ENCODE peak calls at places on chromosomes 12 and 14, in four cellular contexts. One of them, this sample, is unnamed.

GRCh38 chr12:8816448-8816847 is 6.0 kb upstream of the A2ML1 start:
- DNase-seq in HepG2: no peak
- DNase-seq in IMR-90: no peak
- DNase-seq in A549: no peak
- DNase-seq in this sample: no peak

GRCh38 chr12:1532367-1532752 is 62.0 kb downstream of the FBXL14 start:
- DNase-seq in HepG2: no peak
- DNase-seq in IMR-90: no peak
- DNase-seq in A549: no peak
- DNase-seq in this sample: no peak

GRCh38 chr12:91327889-91328288 is 145.3 kb upstream of the DCN start:
- DNase-seq in HepG2: no peak
- DNase-seq in IMR-90: peak; percentile 15
- DNase-seq in A549: no peak
- DNase-seq in this sample: no peak

GRCh38 chr12:49198431-49199155 is 9.7 kb upstream of the TUBA1A start:
- DNase-seq in HepG2: no peak
- DNase-seq in IMR-90: peak; percentile 94
- DNase-seq in A549: no peak
- DNase-seq in this sample: peak; percentile 27

GRCh38 chr12:54277823-54278276 is 2.1 kb downstream of the CBX5 start:
- DNase-seq in HepG2: no peak
- DNase-seq in IMR-90: no peak
- DNase-seq in A549: no peak
- DNase-seq in this sample: no peak

GRCh38 chr14:76955575-76956252 is 72.8 kb downstream of the IRF2BPL start:
- DNase-seq in HepG2: peak; percentile 59
- DNase-seq in IMR-90: peak; percentile 59
- DNase-seq in A549: no peak
- DNase-seq in this sample: no peak

GRCh38 chr12:109111775-109112491 is 4.5 kb upstream of the ACACB start:
- DNase-seq in HepG2: peak; percentile 45
- DNase-seq in IMR-90: peak; percentile 49
- DNase-seq in A549: peak; percentile 72
- DNase-seq in this sample: peak; percentile 66

GRCh38 chr14:104109731-104110361 is 24.3 kb downstream of the ASPG start:
- DNase-seq in HepG2: no peak
- DNase-seq in IMR-90: no peak
- DNase-seq in A549: no peak
- DNase-seq in this sample: no peak

GRCh38 chr12:38390968-38391367 is 74.4 kb downstream of the ALG10B start:
- DNase-seq in HepG2: no peak
- DNase-seq in IMR-90: no peak
- DNase-seq in A549: no peak
- DNase-seq in this sample: no peak

GRCh38 chr12:81077686-81078441 is at the start of gene ACSS3:
- DNase-seq in HepG2: peak; percentile 67
- DNase-seq in IMR-90: no peak
- DNase-seq in A549: no peak
- DNase-seq in this sample: peak; percentile 9

GRCh38 chr14:65261946-65262345 is 150.6 kb upstream of the FUT8 start:
- DNase-seq in HepG2: no peak
- DNase-seq in IMR-90: no peak
- DNase-seq in A549: no peak
- DNase-seq in this sample: no peak

GRCh38 chr12:26135571-26135970 is 10.7 kb upstream of the BHLHE41 start:
- DNase-seq in HepG2: no peak
- DNase-seq in IMR-90: no peak
- DNase-seq in A549: no peak
- DNase-seq in this sample: no peak

GRCh38 chr12:26134540-26134939 is 9.7 kb upstream of the BHLHE41 start:
- DNase-seq in HepG2: no peak
- DNase-seq in IMR-90: no peak
- DNase-seq in A549: no peak
- DNase-seq in this sample: no peak

GRCh38 chr12:26136688-26137087 is 11.9 kb upstream of the BHLHE41 start:
- DNase-seq in HepG2: no peak
- DNase-seq in IMR-90: no peak
- DNase-seq in A549: no peak
- DNase-seq in this sample: no peak

GRCh38 chr12:26133508-26133907 is 8.7 kb upstream of the BHLHE41 start:
- DNase-seq in HepG2: no peak
- DNase-seq in IMR-90: no peak
- DNase-seq in A549: no peak
- DNase-seq in this sample: no peak

DNA sequence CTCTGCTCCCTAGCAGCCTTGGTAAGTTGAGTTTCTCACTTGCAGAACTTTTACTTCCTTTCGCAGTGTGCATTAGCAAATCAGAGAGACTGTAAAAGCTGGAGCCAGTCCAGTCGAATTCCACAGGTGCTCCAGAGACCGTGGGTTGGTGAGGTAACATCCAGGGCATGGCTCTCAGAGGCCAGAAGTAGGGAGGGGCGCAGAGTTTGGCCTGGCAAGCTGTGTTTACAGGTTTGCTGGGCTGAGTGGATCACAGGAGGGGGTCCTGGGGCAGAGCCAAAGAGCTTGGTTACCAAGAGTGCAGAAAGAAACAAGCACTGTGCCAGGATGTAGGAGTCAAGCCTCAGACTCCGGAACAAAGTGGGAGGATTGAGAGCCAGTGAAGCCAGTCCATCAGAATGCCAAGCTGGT is 10.2 kb upstream of the BHLHE41 start:
- DNase-seq in HepG2: no peak
- DNase-seq in IMR-90: no peak
- DNase-seq in A549: no peak
- DNase-seq in this sample: no peak
- TF ChIP-seq SMC3 in HepG2: no peak
- TF ChIP-seq SMC3 in IMR-90: no peak
- TF ChIP-seq SMC3 in A549: no peak
- TF ChIP-seq SMC3 in this sample: no peak

DNA sequence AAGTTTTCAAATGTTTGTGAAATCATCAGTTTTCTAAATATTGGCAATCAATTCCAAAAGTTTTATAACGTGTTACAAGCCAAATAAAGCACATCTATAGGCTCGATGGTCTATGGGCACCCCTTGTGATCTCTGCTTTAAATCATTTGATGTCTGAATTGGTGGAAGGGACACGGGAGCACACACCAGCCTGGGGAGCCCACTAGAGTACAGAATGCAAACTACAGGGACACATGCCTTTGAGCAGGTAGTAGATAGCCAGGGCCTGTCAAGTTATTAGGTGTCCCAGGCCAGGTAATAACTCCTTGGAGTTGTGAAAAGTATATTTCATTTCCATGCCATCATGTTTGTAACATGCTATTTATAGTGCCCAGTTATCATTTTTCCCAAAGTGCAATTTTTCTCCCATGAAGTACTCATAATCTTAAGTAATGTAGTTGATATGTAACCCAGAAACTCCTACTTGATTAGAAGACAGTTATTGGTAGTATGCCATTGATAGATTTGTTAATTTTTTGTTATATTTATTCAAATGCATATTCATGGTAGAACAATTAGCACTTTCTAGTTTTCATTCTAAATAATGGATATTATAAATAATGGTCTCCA is 97.0 kb upstream of the FGD4 start:
- DNase-seq in HepG2: peak; percentile 53
- DNase-seq in IMR-90: no peak
- DNase-seq in A549: no peak
- DNase-seq in this sample: peak; percentile 55
- TF ChIP-seq SMC3 in HepG2: peak; percentile 80
- TF ChIP-seq SMC3 in IMR-90: no peak
- TF ChIP-seq SMC3 in A549: no peak
- TF ChIP-seq SMC3 in this sample: peak; percentile 67

GRCh38 chr14:89600029-89600428 is 183.0 kb upstream of the FOXN3 start:
- DNase-seq in HepG2: no peak
- DNase-seq in IMR-90: no peak
- DNase-seq in A549: no peak
- DNase-seq in this sample: no peak

GRCh38 chr14:89592961-89593360 is 175.9 kb upstream of the FOXN3 start:
- DNase-seq in HepG2: no peak
- DNase-seq in IMR-90: no peak
- DNase-seq in A549: no peak
- DNase-seq in this sample: no peak

GRCh38 chr14:89600950-89601826 is 184.2 kb upstream of the FOXN3 start:
- DNase-seq in HepG2: no peak
- DNase-seq in IMR-90: no peak
- DNase-seq in A549: no peak
- DNase-seq in this sample: no peak

GRCh38 chr14:89603938-89604480 is 187.0 kb upstream of the FOXN3 start:
- DNase-seq in HepG2: no peak
- DNase-seq in IMR-90: no peak
- DNase-seq in A549: no peak
- DNase-seq in this sample: no peak

DNA sequence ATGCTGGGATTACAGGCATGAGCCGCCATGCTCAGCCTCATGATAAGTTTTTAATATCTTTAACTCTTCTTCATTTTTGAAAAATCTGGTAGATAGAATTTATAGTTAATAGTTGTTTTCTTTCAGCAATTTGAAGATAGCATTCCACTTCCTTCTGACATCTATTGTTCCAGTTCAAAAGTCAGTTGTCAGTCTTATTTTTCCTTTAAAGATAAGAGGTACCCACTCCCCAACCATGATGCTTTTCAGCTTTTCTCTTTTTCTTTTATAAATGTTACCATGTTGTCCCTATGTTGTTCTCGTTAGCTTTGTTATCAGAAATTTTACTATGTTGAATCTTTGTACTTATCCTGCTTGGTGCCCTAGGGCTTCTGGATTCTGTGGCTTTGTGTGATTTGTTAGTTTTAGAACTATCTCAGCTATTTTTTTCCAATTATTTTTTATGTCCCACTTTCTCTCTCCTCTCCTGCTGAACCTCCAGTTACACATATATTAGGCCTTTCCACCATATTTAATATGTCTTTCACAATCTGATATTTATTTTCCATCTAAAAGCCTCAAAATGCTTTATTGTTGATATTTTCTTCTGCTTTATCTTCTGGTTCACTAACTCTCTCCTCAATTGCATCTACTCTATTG is 181.6 kb upstream of the FOXN3 start:
- DNase-seq in HepG2: peak; percentile 13
- DNase-seq in IMR-90: peak; percentile 38
- DNase-seq in A549: no peak
- DNase-seq in this sample: no peak
- TF ChIP-seq SMC3 in HepG2: no peak
- TF ChIP-seq SMC3 in IMR-90: no peak
- TF ChIP-seq SMC3 in A549: no peak
- TF ChIP-seq SMC3 in this sample: no peak

DNA sequence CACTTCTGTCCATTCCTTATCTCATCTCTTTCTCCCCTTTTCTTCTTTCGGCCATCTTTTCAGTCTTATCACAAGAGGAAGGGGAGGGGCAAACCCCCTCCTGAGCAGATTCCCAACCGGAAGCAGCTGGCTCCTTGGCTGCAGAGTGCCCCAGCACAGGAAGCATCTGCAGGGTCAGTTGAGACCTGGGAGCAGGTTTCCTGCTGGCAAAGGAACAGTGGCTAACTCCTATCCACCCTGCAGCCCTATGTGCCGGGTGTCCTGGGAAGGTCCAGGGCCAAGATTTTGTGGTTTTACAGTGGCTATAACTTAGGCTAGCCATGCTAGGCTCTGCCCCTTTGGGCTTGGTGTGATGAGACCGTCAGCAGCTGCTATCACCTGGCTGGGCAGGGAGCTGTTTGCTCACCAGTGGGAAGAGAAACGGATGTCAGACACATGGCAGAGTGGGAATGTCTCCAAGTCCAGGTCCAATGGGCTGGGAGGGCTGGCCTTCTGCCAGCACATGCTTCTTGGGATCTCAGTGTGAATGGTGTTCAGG is 40.4 kb downstream of the SH2B3 start:
- DNase-seq in HepG2: no peak
- DNase-seq in IMR-90: peak; percentile 62
- DNase-seq in A549: no peak
- DNase-seq in this sample: peak; percentile 76
- TF ChIP-seq SMC3 in HepG2: no peak
- TF ChIP-seq SMC3 in IMR-90: no peak
- TF ChIP-seq SMC3 in A549: no peak
- TF ChIP-seq SMC3 in this sample: no peak

DNA sequence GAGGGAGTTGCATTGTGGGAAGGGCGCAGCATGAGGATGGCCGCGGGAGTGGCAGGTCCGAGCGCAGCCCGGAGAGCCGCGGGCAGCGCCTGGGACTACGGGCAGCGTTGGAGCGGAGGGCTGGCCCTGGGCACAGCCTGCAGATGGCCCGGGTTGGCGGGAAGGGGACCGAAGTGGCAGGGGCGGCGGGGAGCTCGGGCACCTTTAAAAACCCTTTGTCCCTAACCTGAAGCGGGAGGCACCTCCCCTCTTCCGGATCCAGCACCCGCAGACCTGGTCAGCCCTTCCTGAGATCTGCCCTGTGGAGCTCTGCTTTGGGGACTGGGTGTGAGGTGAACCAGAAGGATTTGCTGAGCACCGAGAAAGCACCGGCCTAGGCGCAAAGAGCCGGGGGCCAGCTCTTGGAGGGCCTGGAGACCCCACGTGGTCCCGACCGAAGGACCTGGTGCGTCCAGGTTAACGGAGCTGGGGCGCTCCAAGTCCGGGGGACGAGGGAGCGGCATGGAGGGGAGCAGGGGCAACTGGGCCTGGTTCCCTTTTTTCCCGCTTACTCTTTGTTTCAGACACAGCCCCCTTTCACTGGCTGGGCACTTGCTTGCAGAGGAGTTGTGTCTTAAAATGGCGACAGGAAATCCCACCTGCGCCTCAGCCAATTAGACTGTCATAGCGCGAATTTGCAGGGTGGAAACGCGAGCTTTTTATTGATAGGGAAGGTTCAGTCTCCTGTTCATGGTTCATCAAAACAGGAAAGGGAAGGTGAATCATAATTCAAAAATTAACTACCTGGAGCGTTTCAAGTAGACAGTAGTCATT is 792 bp upstream of the SLC38A1 start:
- DNase-seq in HepG2: no peak
- DNase-seq in IMR-90: no peak
- DNase-seq in A549: peak; percentile 52
- DNase-seq in this sample: no peak
- TF ChIP-seq SMC3 in HepG2: no peak
- TF ChIP-seq SMC3 in IMR-90: no peak
- TF ChIP-seq SMC3 in A549: no peak
- TF ChIP-seq SMC3 in this sample: no peak